ENCODE peak calls at places on chromosomes 4 and X, in seven cellular contexts. K, X, R, M, O, A and G are unnamed samples.

GRCh38 chr4:40507977-40508376 is 121.7 kb downstream of the RBM47 start:
- DNase-seq in O (peak; percentile 13), X (no peak), R (no peak), K (peak; percentile 42), A (no peak), M (no peak), G (peak; percentile 37)

GRCh38 chrX:111756486-111756885 is 75.5 kb downstream of the ALG13 start:
- DNase-seq in K (no peak), R (no peak), M (no peak), X (no peak), O (no peak), A (no peak), G (no peak)

GRCh38 chrX:39676434-39676833 is 421.3 kb downstream of the BCOR start:
- DNase-seq in O (no peak), X (no peak), R (no peak), M (no peak), A (no peak), K (no peak), G (no peak)

GRCh38 chr4:35151816-35152572 is 1092.3 kb downstream of the ARAP2 start:
- DNase-seq in X (peak; percentile 12), A (no peak), R (peak; percentile 67), O (no peak), K (no peak), M (no peak), G (peak; percentile 3)

GRCh38 chr4:18202510-18202909 is 181.0 kb upstream of the LCORL start:
- DNase-seq in K (no peak), M (no peak), X (no peak), R (no peak), O (no peak), A (no peak), G (no peak)

GRCh38 chr4:139278956-139279722 is 886 bp downstream of the MGARP start:
- DNase-seq in X (no peak), K (no peak), A (no peak), M (no peak), R (no peak), O (peak; percentile 27), G (no peak)

GRCh38 chrX:15675490-15675921 is 10.9 kb upstream of the CLTRN start:
- DNase-seq in R (peak; percentile 80), A (peak; percentile 94), X (peak; percentile 90), O (no peak), K (peak; percentile 89), M (no peak), G (peak; percentile 89)

GRCh38 chrX:108484251-108484650 is 44.6 kb downstream of the COL4A5 start:
- DNase-seq in A (no peak), M (no peak), X (no peak), K (no peak), O (no peak), R (no peak), G (no peak)

GRCh38 chr4:89254847-89255246 is 52.8 kb downstream of the GPRIN3 start:
- DNase-seq in O (peak; percentile 23), A (no peak), X (peak; percentile 62), K (peak; percentile 35), R (peak; percentile 22), M (peak; percentile 68), G (peak; percentile 10)

GRCh38 chr4:36775544-36775943 is 469.0 kb upstream of the NWD2 start:
- DNase-seq in O (no peak), K (no peak), R (no peak), A (no peak), X (no peak), M (no peak), G (no peak)

GRCh38 chrX:112613039-112613438 is 66.7 kb downstream of the LHFPL1 start:
- DNase-seq in A (no peak), M (no peak), X (no peak), R (no peak), K (no peak), O (no peak), G (no peak)

GRCh38 chr4:128161138-128161537 is 100.0 kb downstream of the LARP1B start:
- DNase-seq in M (no peak), O (no peak), R (no peak), K (no peak), X (no peak), A (no peak), G (no peak)

GRCh38 chr4:102836596-102836995 is 9.2 kb upstream of the UBE2D3 start:
- DNase-seq in O (no peak), K (no peak), A (no peak), M (no peak), R (peak; percentile 25), X (no peak), G (no peak)

GRCh38 chrX:16633754-16634153 is 16.2 kb upstream of the S100G start:
- DNase-seq in O (peak; percentile 9), M (no peak), K (no peak), R (peak; percentile 10), X (no peak), A (no peak), G (peak; percentile 72)

GRCh38 chrX:75784689-75785491 is at the start of gene MAGEE2:
- DNase-seq in O (no peak), K (peak; percentile 22), R (no peak), A (no peak), M (no peak), X (no peak), G (no peak)

GRCh38 chr4:4233610-4234009 is 6.9 kb upstream of the OTOP1 start:
- DNase-seq in R (no peak), A (no peak), O (no peak), K (no peak), M (no peak), X (no peak), G (no peak)

GRCh38 chr4:153112071-153112460 is 92.2 kb upstream of the TRIM2 start:
- DNase-seq in R (no peak), A (no peak), X (no peak), K (no peak), M (no peak), O (no peak), G (no peak)

GRCh38 chrX:153828723-153829548 is 1.4 kb downstream of the PDZD4 start:
- DNase-seq in X (no peak), K (no peak), O (no peak), M (no peak), A (no peak), R (no peak), G (no peak)

GRCh38 chrX:39633293-39633692 is 464.5 kb downstream of the BCOR start:
- DNase-seq in X (peak; percentile 16), A (no peak), O (peak; percentile 2), K (no peak), M (no peak), R (no peak), G (no peak)

DNA sequence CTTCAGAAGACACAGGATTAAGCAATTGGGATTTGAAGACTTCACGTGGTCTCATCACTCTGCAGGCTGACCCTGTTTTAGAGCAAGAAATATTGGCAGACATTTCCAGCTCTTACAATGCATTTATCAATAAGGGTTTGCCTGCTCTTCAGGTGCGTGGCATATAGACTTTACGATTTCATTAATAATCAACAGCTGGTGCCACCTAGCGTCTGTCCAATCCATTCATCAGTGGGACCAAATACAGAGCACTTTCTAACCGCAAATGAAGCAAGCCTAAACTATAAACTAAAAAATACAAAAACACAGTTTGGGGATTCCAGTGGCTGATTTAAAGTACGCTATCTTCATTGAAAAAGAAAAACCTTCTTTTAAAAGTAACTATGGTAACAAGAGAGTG is 125.4 kb upstream of the DMD start:
- DNase-seq in R (peak; percentile 29), O (peak; percentile 39), A (no peak), X (peak; percentile 45), K (no peak), M (no peak), G (peak; percentile 25)
- TF ChIP-seq CTCF in R (peak; percentile 58), O (peak; percentile 34), A (peak; percentile 26), X (peak; percentile 50), K (no peak), M (no peak), G (peak; percentile 60)

GRCh38 chr4:26404597-26405323 is 83.9 kb downstream of the RBPJ start:
- DNase-seq in M (no peak), K (no peak), O (no peak), X (no peak), A (no peak), R (no peak), G (peak; percentile 38)
- TF ChIP-seq CTCF in M (no peak), K (no peak), O (no peak), X (no peak), A (no peak), R (peak; percentile 14), G (no peak)

DNA sequence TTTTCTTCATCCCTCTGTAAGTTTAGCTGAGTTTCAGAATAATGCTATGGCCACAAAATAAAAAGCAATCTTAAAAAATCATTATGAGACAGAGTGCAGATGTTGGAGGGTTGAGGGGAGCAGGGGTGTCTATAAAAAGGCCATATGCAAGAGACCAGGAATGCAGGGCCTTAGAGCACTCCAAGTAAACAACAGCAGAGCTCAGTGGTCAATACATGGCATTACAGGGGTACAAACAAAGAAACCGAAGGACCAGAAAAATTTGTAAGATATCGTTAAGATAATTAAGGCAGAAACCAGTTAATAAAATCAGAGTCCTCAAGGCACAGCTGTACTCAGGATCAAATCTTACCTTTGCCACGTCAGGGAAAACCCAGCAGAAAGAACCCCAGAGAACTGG is 28.4 kb upstream of the NDST3 start:
- DNase-seq in K (no peak), A (no peak), R (no peak), O (no peak), X (no peak), M (no peak), G (no peak)
- TF ChIP-seq CTCF in K (no peak), A (no peak), R (peak; percentile 9), O (no peak), X (no peak), M (no peak), G (peak; percentile 30)

GRCh38 chr4:7392438-7393374 is 42.0 kb downstream of the PSAPL1 start:
- DNase-seq in O (peak; percentile 23), M (peak; percentile 35), X (no peak), R (peak; percentile 12), K (peak; percentile 21), A (no peak), G (no peak)

GRCh38 chr4:7390366-7390765 is 44.4 kb downstream of the PSAPL1 start:
- DNase-seq in X (no peak), R (no peak), K (peak; percentile 7), O (no peak), A (no peak), M (peak; percentile 41), G (no peak)

GRCh38 chr4:7389719-7390118 is 45.0 kb downstream of the PSAPL1 start:
- DNase-seq in X (no peak), K (peak; percentile 10), R (no peak), A (no peak), M (peak; percentile 27), O (no peak), G (no peak)

GRCh38 chr4:7391637-7392437 is 42.9 kb downstream of the PSAPL1 start:
- DNase-seq in R (no peak), X (no peak), M (peak; percentile 42), A (no peak), K (peak; percentile 9), O (no peak), G (no peak)

DNA sequence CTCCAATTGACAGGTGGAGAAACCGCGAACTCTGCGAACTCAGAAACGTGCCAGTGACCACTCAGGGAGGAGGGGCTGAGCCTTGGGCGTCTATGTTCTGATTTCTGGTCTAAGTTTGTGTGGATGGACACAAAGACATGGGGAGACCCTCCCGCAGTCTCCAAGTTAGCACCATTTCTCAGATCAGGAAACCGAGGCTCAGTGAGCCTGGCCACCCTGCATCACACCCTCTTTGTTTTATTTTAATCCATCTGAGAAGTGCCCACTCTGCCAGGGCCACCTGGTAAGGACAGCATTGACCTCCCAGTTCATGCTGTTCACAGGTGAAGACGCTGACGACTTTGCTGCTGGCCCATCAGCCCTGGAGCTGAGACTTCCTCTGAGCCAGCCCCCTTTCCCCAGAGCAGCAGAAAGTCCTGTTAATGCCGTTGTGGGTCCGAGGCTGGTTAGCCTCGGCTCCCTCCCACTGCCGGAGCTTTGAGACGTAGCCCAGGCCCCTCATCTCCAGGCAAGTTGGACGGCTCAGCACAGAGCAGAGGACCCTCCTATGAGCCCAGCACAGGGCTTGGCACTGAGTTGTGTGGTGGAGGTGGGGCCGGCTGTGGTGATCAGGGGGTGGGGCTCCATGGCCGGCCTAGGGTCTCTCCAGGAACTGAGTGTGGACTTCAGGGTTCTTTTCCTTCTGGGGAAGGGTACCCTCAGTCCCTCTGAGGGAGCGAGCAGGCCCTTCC is 43.7 kb downstream of the PSAPL1 start:
- DNase-seq in A (no peak), K (peak; percentile 5), O (no peak), R (no peak), M (peak; percentile 41), X (no peak), G (no peak)
- TF ChIP-seq CTCF in A (no peak), K (no peak), O (no peak), R (no peak), M (no peak), X (no peak), G (no peak)